ENCODE peak calls at places on chromosomes 11 and 22, in eight cellular contexts. A is left ventricle myocardium inferior; Z is GM23248; J is HCT116; F is heart left ventricle; Y is CD4-positive, alpha-beta T cell; P is ovary; K is pancreas. B is an unnamed sample.

GRCh38 chr11:25351091-25351803 is 854.4 kb downstream of the LUZP2 start:
- DNase-seq in A (no peak), Z (no peak), J (no peak), F (no peak), Y (no peak), P (no peak), K (no peak), B (no peak)

GRCh38 chr11:93655581-93656255 is 5.8 kb upstream of the CEP295 start:
- DNase-seq in A (no peak), Z (no peak), J (no peak), F (no peak), Y (no peak), P (no peak), K (no peak), B (no peak)

GRCh38 chr11:76577199-76577920 is 93.2 kb downstream of the LRRC32 start:
- DNase-seq in A (peak), Z (peak), J (no peak), F (peak), Y (no peak), P (no peak), K (no peak), B (peak)

GRCh38 chr22:19841641-19842385 is 12.9 kb downstream of the GNB1L start:
- DNase-seq in A (no peak), Z (no peak), J (no peak), F (no peak), Y (no peak), P (no peak), K (no peak), B (peak)

GRCh38 chr11:14584595-14584994 is 59.0 kb upstream of the PDE3B start:
- DNase-seq in A (no peak), Z (no peak), J (no peak), F (no peak), Y (no peak), P (no peak), K (peak), B (no peak)

GRCh38 chr11:82718841-82719240 is 14.8 kb downstream of the FAM181B start:
- DNase-seq in A (no peak), Z (no peak), J (no peak), F (no peak), Y (no peak), P (no peak), K (no peak), B (no peak)

GRCh38 chr11:12677131-12677530 is 2.9 kb downstream of the TEAD1 start:
- DNase-seq in A (no peak), Z (peak), J (no peak), F (no peak), Y (no peak), P (peak), K (no peak), B (no peak)

GRCh38 chr11:84993386-84993785 is 633.8 kb downstream of the DLG2 start:
- DNase-seq in A (no peak), Z (peak), J (peak), F (no peak), Y (no peak), P (no peak), K (no peak), B (no peak)

GRCh38 chr11:56404393-56404792 is 8.1 kb upstream of the OR5AL1 start:
- DNase-seq in A (no peak), Z (no peak), J (no peak), F (no peak), Y (no peak), P (no peak), K (no peak), B (no peak)

GRCh38 chr11:116984589-116984988 is 113.6 kb downstream of the SIK3 start:
- DNase-seq in A (no peak), Z (peak), J (no peak), F (no peak), Y (no peak), P (no peak), K (no peak), B (no peak)

GRCh38 chr11:298406-299065 is 790 bp downstream of the IFITM5 start:
- DNase-seq in A (peak), Z (no peak), J (no peak), F (no peak), Y (no peak), P (peak), K (peak), B (peak)

GRCh38 chr11:105151936-105152554 is 12.5 kb upstream of the CARD18 start:
- DNase-seq in A (no peak), Z (peak), J (no peak), F (no peak), Y (no peak), P (no peak), K (no peak), B (no peak)

GRCh38 chr11:45646275-45646970 is 19.0 kb downstream of the CHST1 start:
- DNase-seq in A (no peak), Z (peak), J (peak), F (no peak), Y (no peak), P (no peak), K (no peak), B (no peak)

GRCh38 chr11:3091846-3092602 is 34.8 kb upstream of the CARS1 start:
- DNase-seq in A (peak), Z (peak), J (peak), F (peak), Y (peak), P (peak), K (peak), B (peak)

GRCh38 chr11:32343325-32344008 is 91.9 kb downstream of the WT1 start:
- DNase-seq in A (no peak), Z (no peak), J (no peak), F (no peak), Y (no peak), P (no peak), K (no peak), B (no peak)

GRCh38 chr11:27248430-27249207 is 114.4 kb downstream of the CCDC34 start:
- DNase-seq in A (peak), Z (peak), J (no peak), F (no peak), Y (no peak), P (no peak), K (no peak), B (no peak)

GRCh38 chr11:107683807-107684206 is 28.0 kb downstream of the SLN start:
- DNase-seq in A (no peak), Z (peak), J (peak), F (no peak), Y (no peak), P (no peak), K (no peak), B (no peak)

GRCh38 chr22:17970205-17970708 is 54.1 kb downstream of the MICAL3 start:
- DNase-seq in A (no peak), Z (no peak), J (no peak), F (no peak), Y (no peak), P (no peak), K (no peak), B (no peak)

GRCh38 chr22:45442120-45442519 is 28.6 kb downstream of the RIBC2 start:
- DNase-seq in A (no peak), Z (no peak), J (no peak), F (no peak), Y (no peak), P (no peak), K (no peak), B (no peak)

GRCh38 chr22:27135582-27135981 is 478.2 kb downstream of the MIAT start:
- DNase-seq in A (no peak), Z (peak), J (no peak), F (no peak), Y (no peak), P (no peak), K (no peak), B (no peak)

GRCh38 chr11:103532133-103532788 is 423.0 kb downstream of the DYNC2H1 start:
- DNase-seq in A (no peak), Z (peak), J (no peak), F (no peak), Y (no peak), P (no peak), K (no peak), B (no peak)

GRCh38 chr22:22666307-22667091 is 22.1 kb downstream of the GGTLC2 start:
- DNase-seq in A (no peak), Z (peak), J (no peak), F (no peak), Y (no peak), P (no peak), K (peak), B (peak)

DNA sequence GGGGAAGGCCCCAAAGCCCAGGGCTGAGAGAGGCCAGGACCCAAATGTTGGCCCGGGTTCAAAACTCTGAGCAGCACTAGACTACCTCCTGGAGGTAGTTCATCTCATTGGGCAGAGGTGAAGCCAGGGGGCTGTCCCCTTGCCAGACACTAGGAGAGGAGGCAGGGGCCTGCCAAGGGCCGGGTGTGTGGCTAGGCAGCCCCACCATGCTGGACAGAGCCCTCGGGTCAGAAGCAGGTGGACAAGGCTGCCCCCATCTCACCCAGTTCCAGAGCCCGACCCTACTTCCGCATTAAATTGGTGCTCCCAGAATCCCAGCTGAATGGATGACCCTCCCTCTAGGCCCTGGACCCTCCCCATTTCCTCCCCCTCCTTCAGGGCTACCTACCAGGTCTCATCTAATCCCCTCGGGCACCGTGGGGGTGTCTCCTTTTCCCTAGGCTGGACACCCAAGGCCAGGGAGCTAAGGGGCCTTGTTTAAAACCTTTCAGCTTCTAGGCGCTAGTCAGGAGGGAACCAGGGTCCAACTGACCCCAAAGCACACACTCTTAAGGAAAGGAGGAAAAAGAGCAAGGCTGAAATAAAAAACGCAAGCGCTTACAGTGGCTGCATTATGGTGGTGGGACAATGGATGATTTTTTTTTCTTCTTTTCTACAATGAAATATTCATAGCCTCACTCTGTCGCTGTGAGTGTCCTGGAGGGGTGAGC is 72.1 kb upstream of the TCF20 start:
- DNase-seq in A (no peak), Z (no peak), J (no peak), F (no peak), Y (no peak), P (peak), K (no peak), B (no peak)
- H3K27ac ChIP-seq in A (no peak), Z (no peak), J (no peak), F (no peak), Y (no peak), P (no peak), K (no peak), B (no peak)

GRCh38 chr11:16607675-16608644 is 130.5 kb upstream of the C11orf58 start:
- DNase-seq in A (peak), Z (no peak), J (no peak), F (peak), Y (no peak), P (peak), K (peak), B (peak)
- H3K27ac ChIP-seq in A (peak), Z (no peak), J (no peak), F (peak), Y (no peak), P (no peak), K (peak), B (peak)

GRCh38 chr11:72751293-72752087 is 718 bp downstream of the ARAP1 start:
- DNase-seq in A (no peak), Z (no peak), J (no peak), F (peak), Y (no peak), P (no peak), K (no peak), B (no peak)
- H3K27ac ChIP-seq in A (peak), Z (no peak), J (peak), F (peak), Y (peak), P (peak), K (no peak), B (peak)

GRCh38 chr11:73386026-73386425 is 9.8 kb downstream of the RELT start:
- DNase-seq in A (peak), Z (no peak), J (no peak), F (peak), Y (no peak), P (no peak), K (no peak), B (peak)
- H3K27ac ChIP-seq in A (peak), Z (no peak), J (no peak), F (peak), Y (peak), P (no peak), K (peak), B (peak)

DNA sequence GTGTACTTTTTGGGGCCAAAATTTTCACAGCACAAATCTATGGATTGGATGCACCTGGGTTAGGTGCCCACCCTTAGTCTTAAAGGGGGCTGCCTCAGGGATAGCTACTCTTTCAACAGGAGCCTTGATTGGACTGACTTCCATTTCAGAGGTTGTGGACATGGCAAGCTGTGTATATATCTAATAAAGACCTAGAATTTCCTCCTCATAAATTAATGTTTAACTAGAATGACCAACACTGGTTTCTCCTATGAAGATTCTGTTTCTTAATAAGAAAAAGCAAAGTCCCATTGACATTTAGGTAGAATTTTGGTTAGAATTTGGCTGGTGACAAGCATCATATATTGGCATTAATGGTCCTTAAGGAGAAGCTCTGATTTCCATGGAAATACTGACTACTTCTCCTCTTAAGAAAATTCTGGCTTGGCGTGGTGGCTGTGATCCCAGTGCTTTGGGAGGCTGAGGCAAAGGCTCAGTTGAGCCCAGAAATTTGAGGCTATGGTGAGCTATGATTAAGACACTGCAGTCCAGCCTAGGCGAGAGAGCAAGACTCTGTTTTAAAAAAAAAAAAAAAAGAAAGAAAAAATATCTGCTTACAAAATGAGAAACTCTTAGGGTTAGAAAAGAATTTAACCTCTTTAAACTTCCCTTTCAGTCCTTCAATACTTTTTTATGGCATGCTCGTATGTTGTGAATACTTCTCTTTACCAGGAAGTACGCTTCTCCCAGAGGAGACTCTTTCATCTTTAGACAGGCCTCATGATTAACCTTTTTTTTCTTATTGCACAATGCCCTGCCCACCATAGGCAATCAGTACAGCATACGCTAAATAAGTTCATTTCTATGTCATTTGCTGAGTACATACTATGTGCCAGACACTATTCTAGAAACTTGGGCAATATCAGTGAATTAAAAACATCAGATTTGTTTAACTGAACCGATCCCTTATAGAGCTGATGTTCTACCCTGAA is 77.2 kb downstream of the PRR5L start:
- DNase-seq in A (no peak), Z (no peak), J (no peak), F (no peak), Y (no peak), P (no peak), K (no peak), B (no peak)
- H3K27ac ChIP-seq in A (no peak), Z (peak), J (no peak), F (no peak), Y (no peak), P (no peak), K (peak), B (no peak)

GRCh38 chr11:83863272-83863671 is 577.1 kb upstream of the CCDC90B start:
- DNase-seq in A (no peak), Z (no peak), J (no peak), F (no peak), Y (no peak), P (no peak), K (no peak), B (no peak)

GRCh38 chr11:83864412-83865057 is 578.4 kb upstream of the CCDC90B start:
- DNase-seq in A (no peak), Z (no peak), J (no peak), F (no peak), Y (no peak), P (no peak), K (no peak), B (no peak)

GRCh38 chr11:83862691-83863090 is 576.5 kb upstream of the CCDC90B start:
- DNase-seq in A (no peak), Z (no peak), J (no peak), F (no peak), Y (no peak), P (no peak), K (no peak), B (no peak)

GRCh38 chr11:83866655-83867054 is 580.5 kb upstream of the CCDC90B start:
- DNase-seq in A (no peak), Z (no peak), J (no peak), F (no peak), Y (no peak), P (no peak), K (no peak), B (no peak)

DNA sequence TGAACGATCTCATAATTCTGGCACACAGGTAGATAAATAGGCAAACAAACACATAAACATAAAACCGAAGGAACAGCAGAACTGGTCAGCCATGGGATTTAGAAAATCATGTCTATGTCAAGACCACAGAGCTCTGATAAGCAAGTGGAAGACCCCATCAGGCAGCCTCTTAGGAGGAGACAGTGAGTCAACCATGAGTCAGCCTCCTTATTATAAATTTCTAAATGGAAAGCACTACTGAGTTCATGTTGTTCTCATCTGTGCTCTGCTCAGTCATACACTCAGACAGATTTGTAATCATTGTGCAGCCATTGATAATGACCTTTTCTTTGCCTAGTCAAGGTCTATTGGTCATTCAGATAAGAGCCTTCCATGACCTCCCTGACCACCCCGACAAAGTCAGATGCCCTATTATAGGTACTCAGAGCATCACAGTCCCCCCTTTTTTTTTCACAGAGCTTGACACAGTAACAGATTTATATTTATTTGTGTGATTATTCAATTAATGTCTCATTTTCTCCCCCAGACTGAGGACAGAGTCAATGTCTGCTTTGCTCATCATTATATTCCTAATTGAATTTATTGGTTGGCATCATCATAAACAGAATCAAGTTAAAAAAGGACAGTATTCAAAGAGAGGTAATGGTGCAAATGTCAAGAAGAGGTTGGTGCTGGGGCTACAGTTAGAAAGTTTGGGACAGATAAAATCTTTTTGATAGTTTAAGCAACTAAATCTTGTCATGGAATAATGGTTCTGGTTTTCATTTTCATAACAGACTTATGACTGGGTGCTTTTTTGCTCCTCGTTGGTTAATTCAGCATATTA is 579.7 kb upstream of the CCDC90B start:
- DNase-seq in A (no peak), Z (peak), J (no peak), F (no peak), Y (no peak), P (no peak), K (no peak), B (no peak)
- H3K27ac ChIP-seq in A (no peak), Z (no peak), J (no peak), F (no peak), Y (no peak), P (no peak), K (no peak), B (no peak)